ENCODE peak calls at places on chromosomes 3 and 15, in four cellular contexts. K is choroid plexus epithelial cell, P is transverse colon, Q is A549. B is an unnamed sample.

GRCh38 chr3:3600665-3601340 is 198.4 kb upstream of the LRRN1 start:
- DNase-seq in P (no peak), Q (no peak), K (no peak), B (no peak)

GRCh38 chr15:62558640-62559039 is 393.6 kb upstream of the C2CD4B start:
- DNase-seq in Q (no peak), K (no peak), P (no peak), B (no peak)

GRCh38 chr3:52770581-52771333 is at the start of gene NEK4:
- DNase-seq in Q (peak), K (peak), P (peak), B (peak)

GRCh38 chr3:158531334-158531733 is 39.7 kb upstream of the MLF1 start:
- DNase-seq in P (no peak), K (peak), Q (no peak), B (no peak)

GRCh38 chr3:188010478-188010877 is 143.5 kb upstream of the LPP start:
- DNase-seq in P (no peak), K (no peak), Q (no peak), B (no peak)

GRCh38 chr3:81242871-81243270 is 518.6 kb downstream of the GBE1 start:
- DNase-seq in K (peak), P (no peak), Q (no peak), B (no peak)

GRCh38 chr3:127820221-127820870 is 2.0 kb downstream of the MGLL start:
- DNase-seq in P (peak), K (peak), Q (no peak), B (no peak)

GRCh38 chr3:37779289-37780152 is 82.2 kb upstream of the CTDSPL start:
- DNase-seq in K (peak), P (no peak), Q (peak), B (peak)

GRCh38 chr3:115164374-115165221 is 17.5 kb upstream of the ZBTB20 start:
- DNase-seq in P (no peak), Q (no peak), K (no peak), B (no peak)

GRCh38 chr15:42803436-42803835 is 66.5 kb upstream of the CDAN1 start:
- DNase-seq in Q (no peak), K (no peak), P (no peak), B (no peak)

GRCh38 chr3:14761121-14761672 is 57.6 kb upstream of the FGD5 start:
- DNase-seq in Q (no peak), K (peak), P (no peak), B (no peak)

GRCh38 chr3:60064210-60065178 is 1014.7 kb upstream of the CFAP20DC start:
- DNase-seq in K (peak), P (no peak), Q (no peak), B (no peak)

GRCh38 chr3:177676947-177677587 is 479.8 kb upstream of the TBL1XR1 start:
- DNase-seq in P (peak), Q (no peak), K (no peak), B (no peak)

GRCh38 chr3:4981160-4981687 is 2.0 kb downstream of the BHLHE40 start:
- DNase-seq in K (peak), Q (no peak), P (no peak), B (no peak)

GRCh38 chr3:141796436-141797166 is 33.4 kb downstream of the GRK7 start:
- DNase-seq in P (peak), Q (no peak), K (peak), B (no peak)

GRCh38 chr3:10173095-10173925 is 8.6 kb downstream of the IRAK2 start:
- DNase-seq in Q (peak), P (no peak), K (peak), B (no peak)

GRCh38 chr3:134374791-134375541 is 719 bp upstream of the AMOTL2 start:
- DNase-seq in P (peak), Q (peak), K (peak), B (no peak)

GRCh38 chr3:195394700-195395099 is 48.1 kb downstream of the ACAP2 start:
- DNase-seq in Q (no peak), K (peak), P (no peak), B (no peak)

GRCh38 chr3:62365311-62366092 is 7.8 kb downstream of the FEZF2 start:
- DNase-seq in K (no peak), Q (no peak), P (no peak), B (no peak)

GRCh38 chr3:86787091-86787490 is 203.9 kb downstream of the VGLL3 start:
- DNase-seq in Q (no peak), P (no peak), K (peak), B (no peak)

GRCh38 chr3:126433496-126434263 is 39.0 kb downstream of the CFAP100 start:
- DNase-seq in Q (no peak), P (no peak), K (no peak), B (no peak)

GRCh38 chr3:155743616-155744015 is 1.3 kb downstream of the PLCH1 start:
- DNase-seq in K (no peak), Q (no peak), P (no peak), B (no peak)

GRCh38 chr3:52528596-52529375 is 4.9 kb downstream of the NT5DC2 start:
- DNase-seq in K (no peak), P (peak), Q (no peak), B (no peak)

GRCh38 chr3:13261104-13261800 is 158.9 kb downstream of the NUP210 start:
- DNase-seq in P (no peak), K (no peak), Q (no peak), B (no peak)

GRCh38 chr15:101320501-101321052 is 25.5 kb upstream of the SNRPA1 start:
- DNase-seq in Q (no peak), K (peak), P (peak), B (no peak)

GRCh38 chr3:5400959-5401358 is 213.5 kb downstream of the EDEM1 start:
- DNase-seq in Q (no peak), K (no peak), P (no peak), B (no peak)

GRCh38 chr3:41148446-41148845 is 50.9 kb upstream of the CTNNB1 start:
- DNase-seq in P (no peak), Q (no peak), K (peak), B (no peak)

GRCh38 chr3:188153498-188153948 is 434 bp upstream of the LPP start:
- DNase-seq in K (peak), Q (peak), P (peak), B (peak)

GRCh38 chr15:49842331-49842730 is 221.5 kb downstream of the DTWD1 start:
- DNase-seq in P (no peak), K (no peak), Q (no peak), B (no peak)

GRCh38 chr3:197007296-197007940 is 22.2 kb downstream of the MELTF start:
- DNase-seq in Q (no peak), P (no peak), K (no peak), B (no peak)

GRCh38 chr3:21673393-21673792 is 77.6 kb downstream of the ZNF385D start:
- DNase-seq in K (no peak), Q (no peak), P (no peak), B (no peak)

GRCh38 chr3:24401811-24402185 is 92.9 kb downstream of the THRB start:
- DNase-seq in P (peak), Q (no peak), K (no peak), B (no peak)

GRCh38 chr3:124834723-124835718 is 52.1 kb downstream of the ITGB5 start:
- DNase-seq in K (peak), Q (peak), P (peak), B (peak)
- H3K4me3 ChIP-seq in K (peak), Q (peak), P (no peak), B (no peak)

GRCh38 chr3:111690242-111690641 is 95.1 kb upstream of the ZBED2 start:
- DNase-seq in P (no peak), K (peak), Q (no peak), B (no peak)

GRCh38 chr3:111688190-111688800 is 93.1 kb upstream of the ZBED2 start:
- DNase-seq in P (no peak), K (no peak), Q (no peak), B (no peak)

GRCh38 chr3:111694471-111694870 is 99.3 kb upstream of the ZBED2 start:
- DNase-seq in K (no peak), P (no peak), Q (no peak), B (no peak)

GRCh38 chr3:111692593-111693552 is 97.7 kb upstream of the ZBED2 start:
- DNase-seq in P (no peak), Q (no peak), K (no peak), B (no peak)

DNA sequence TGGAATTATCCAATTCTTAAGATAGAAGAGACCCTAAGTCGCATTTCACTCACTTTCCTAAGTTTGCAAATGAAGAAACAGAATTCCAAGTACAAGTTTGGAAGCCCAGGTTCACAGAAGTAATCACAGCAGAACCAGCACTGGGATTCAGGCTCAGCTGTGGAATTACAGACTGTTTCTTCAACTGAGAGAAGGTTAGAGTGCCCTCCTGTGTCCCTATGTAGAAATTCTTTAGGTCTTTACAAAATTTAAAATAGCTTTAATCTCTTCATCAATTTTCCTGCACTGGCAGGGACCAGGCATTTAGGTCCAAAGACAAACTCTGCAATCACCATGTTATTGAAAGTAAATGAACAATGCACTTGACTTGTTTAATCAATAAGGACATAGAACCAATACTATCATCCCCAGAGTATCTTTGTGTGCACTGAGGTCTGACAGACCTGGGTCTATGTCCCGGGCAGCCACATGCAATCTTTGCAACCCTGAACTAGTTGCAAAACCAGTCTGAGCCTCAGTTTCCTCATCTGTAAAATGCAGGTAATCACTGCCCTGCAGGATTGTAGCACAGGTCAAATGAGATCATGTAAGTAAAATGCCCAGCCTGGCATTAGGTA is 96.3 kb upstream of the ZBED2 start:
- DNase-seq in K (peak), Q (peak), P (no peak), B (no peak)
- TF ChIP-seq CTCF in K (peak), Q (peak), P (no peak), B (peak)

DNA sequence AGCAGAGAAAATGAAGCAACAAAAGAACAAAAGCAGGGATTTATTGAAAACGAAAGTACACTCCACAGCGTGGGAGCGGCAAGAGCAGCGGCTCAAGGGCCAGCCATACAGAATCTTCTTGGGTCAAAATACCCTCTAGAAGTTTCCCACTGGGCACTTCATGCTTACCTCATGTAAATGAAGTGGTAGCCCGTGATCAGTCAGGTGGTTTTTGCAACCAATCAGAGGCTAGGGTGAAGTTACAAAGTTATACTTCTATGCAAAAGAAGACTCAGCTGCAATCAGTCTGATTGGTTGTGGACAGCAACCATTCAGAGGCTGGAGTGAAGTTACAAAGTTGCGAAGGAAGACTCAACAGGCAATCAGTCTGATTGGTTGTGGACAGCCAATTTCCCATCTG is 37.8 kb upstream of the TRH start:
- DNase-seq in P (peak), K (peak), Q (no peak), B (peak)
- H3K4me3 ChIP-seq in P (peak), K (peak), Q (peak), B (no peak)

GRCh38 chr3:124032351-124032880 is 40.5 kb upstream of the ROPN1 start:
- DNase-seq in Q (peak), K (peak), P (peak), B (no peak)

GRCh38 chr3:124026516-124026915 is 34.6 kb upstream of the ROPN1 start:
- DNase-seq in P (no peak), Q (no peak), K (no peak), B (no peak)
- TF ChIP-seq CTCF in P (no peak), Q (no peak), K (no peak), B (no peak)

DNA sequence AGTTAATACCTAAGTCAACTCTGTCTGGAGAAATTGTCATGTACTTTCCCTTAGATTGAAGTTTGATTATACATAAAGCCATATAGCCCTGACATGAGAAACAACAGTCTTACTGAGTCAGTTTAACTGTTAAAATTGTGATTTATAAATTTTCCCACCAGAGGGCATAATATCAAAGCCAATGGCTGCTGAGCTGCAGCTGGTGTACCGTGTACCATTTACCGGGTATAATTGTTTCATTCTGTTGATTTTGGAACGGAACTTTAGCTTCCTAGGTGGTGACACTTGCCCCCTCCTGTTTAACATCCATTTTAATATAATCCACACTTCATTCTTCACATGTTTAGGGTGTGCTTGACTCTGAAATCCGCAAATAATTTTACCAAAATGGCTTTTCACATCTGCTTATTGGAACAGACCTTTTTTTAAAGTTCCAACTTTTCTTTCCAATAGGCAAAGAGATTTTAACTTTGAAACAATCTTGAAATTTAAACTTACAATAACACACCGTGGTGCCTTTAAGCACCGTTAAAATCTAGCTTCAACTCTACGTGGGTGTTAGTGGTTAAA is 72.8 kb downstream of the SLC9A9 start:
- DNase-seq in P (no peak), K (peak), Q (peak), B (peak)
- H3K4me3 ChIP-seq in P (no peak), K (peak), Q (no peak), B (no peak)

GRCh38 chr15:64426845-64427465 is 33.4 kb upstream of the ZNF609 start:
- DNase-seq in K (peak), Q (no peak), P (no peak), B (no peak)
- TF ChIP-seq CTCF in K (peak), Q (peak), P (no peak), B (no peak)

DNA sequence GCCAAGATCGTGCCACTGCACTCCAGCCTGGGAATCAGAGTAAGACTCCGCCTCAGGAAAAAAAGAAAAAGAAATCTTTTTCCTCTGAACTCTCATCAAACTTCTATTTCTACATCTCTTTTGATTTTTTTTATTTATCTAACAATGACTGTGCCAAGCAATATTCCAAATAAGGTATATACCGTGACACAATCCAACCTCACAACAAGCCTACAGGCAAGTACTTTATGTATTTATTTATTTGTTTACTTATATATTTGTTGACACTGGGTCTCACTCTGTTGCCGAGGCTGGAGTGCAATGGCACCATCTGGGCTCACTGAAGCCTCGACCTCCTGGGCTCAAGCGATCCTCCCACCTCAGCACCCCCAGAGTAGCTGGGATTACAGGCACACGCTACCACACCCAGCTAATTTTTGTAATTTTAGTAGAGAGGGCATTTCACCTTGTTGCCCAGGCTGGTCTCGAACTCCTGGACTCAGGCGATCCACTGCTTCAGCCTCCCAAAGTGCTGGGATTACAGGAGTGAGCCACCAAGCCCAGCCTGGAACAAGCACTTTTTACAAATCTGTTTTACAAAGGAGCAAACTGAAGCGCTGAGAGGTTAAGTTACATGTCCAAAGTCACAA is 94.9 kb upstream of the CHD2 start:
- DNase-seq in Q (no peak), K (no peak), P (no peak), B (no peak)
- H3K4me3 ChIP-seq in Q (no peak), K (no peak), P (no peak), B (no peak)

GRCh38 chr3:151169262-151169661 is 33.8 kb downstream of the GPR171 start:
- DNase-seq in Q (no peak), K (no peak), P (no peak), B (no peak)

GRCh38 chr3:151165221-151165620 is 37.8 kb downstream of the GPR171 start:
- DNase-seq in P (no peak), K (no peak), Q (no peak), B (no peak)

GRCh38 chr3:151168269-151169094 is 34.5 kb downstream of the GPR171 start:
- DNase-seq in K (peak), Q (peak), P (peak), B (no peak)

GRCh38 chr3:151169700-151170224 is 33.3 kb downstream of the GPR171 start:
- DNase-seq in Q (no peak), P (peak), K (no peak), B (no peak)

GRCh38 chr3:151166161-151166560 is 36.9 kb downstream of the GPR171 start:
- DNase-seq in K (peak), Q (no peak), P (no peak), B (no peak)
- TF ChIP-seq CTCF in K (peak), Q (peak), P (no peak), B (no peak)

GRCh38 chr15:75371486-75371885 is 3.1 kb upstream of the MAN2C1 start:
- DNase-seq in K (no peak), P (no peak), Q (no peak), B (no peak)

GRCh38 chr15:75368689-75369239 is 357 bp upstream of the MAN2C1 start:
- DNase-seq in P (peak), Q (no peak), K (no peak), B (no peak)

GRCh38 chr15:75367913-75368688 is at the start of gene MAN2C1:
- DNase-seq in K (peak), Q (peak), P (peak), B (peak)

GRCh38 chr15:75371901-75372688 is 3.7 kb upstream of the MAN2C1 start:
- DNase-seq in P (no peak), K (no peak), Q (no peak), B (no peak)

DNA sequence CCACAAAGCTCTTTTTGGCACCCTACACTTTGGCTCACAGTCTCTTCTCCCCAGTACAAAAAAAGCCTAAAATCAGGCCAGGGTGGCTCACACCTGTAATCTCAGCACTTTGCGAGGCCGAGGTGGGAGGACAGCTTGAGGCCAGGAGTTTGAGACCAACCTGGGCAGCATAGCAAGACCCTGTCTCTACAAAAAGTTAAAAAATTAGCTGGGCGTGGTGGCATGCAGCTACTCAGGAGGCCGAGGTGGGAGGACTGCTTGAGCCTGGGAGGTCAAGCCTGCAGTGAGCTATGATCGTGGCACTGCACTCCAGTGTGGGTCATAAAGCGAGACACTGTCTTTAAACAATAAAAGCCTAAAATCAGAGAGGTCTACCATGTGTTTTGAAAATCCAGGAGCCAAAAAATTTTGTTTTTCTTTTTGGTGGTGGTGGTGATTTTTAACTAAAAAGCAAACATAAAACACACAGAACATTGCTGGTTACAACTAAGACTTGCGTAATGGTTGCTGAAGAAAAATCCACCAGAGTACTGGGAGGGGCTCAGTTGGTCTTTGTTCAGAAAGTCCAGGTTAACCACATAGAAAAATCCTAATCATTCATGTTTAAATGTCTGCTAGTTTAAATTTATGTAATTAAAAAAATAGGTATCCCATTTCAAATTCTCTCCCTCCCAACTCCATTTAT is 1.6 kb upstream of the MAN2C1 start:
- DNase-seq in P (no peak), K (no peak), Q (no peak), B (no peak)
- H3K4me3 ChIP-seq in P (no peak), K (no peak), Q (no peak), B (no peak)

GRCh38 chr3:161096771-161097367 is 8.3 kb downstream of the B3GALNT1 start:
- DNase-seq in K (peak), Q (peak), P (no peak), B (no peak)
- TF ChIP-seq CTCF in K (peak), Q (peak), P (no peak), B (peak)